ENCODE peak calls at places on chromosomes 5 and 9, in four cellular contexts. M is GM06990, S is KBM-7, G is A549. A is an unnamed sample.

GRCh38 chr9:129889461-129889935 is 54.2 kb downstream of the USP20 start:
- DNase-seq in S (peak), M (no peak), G (no peak), A (no peak)

GRCh38 chr5:55832446-55832845 is 18.7 kb upstream of the IL31RA start:
- DNase-seq in G (no peak), S (no peak), M (no peak), A (no peak)

GRCh38 chr9:36018755-36019720 is 17.7 kb upstream of the RECK start:
- DNase-seq in M (no peak), S (no peak), G (no peak), A (no peak)

GRCh38 chr9:77019810-77020437 is 469 bp downstream of the FOXB2 start:
- DNase-seq in S (no peak), G (no peak), M (no peak), A (no peak)

GRCh38 chr9:126158591-126159519 is 167.8 kb upstream of the MVB12B start:
- DNase-seq in M (no peak), S (no peak), G (no peak), A (no peak)

GRCh38 chr5:175015028-175015427 is 290.6 kb downstream of the MSX2 start:
- DNase-seq in S (no peak), G (peak), M (no peak), A (no peak)

GRCh38 chr5:14816374-14816998 is 55.1 kb downstream of the ANKH start:
- DNase-seq in M (no peak), S (no peak), G (no peak), A (no peak)

GRCh38 chr5:127358782-127359181 is 68.2 kb downstream of the MEGF10 start:
- DNase-seq in M (no peak), G (no peak), S (no peak), A (no peak)

GRCh38 chr9:128383791-128384190 is 12.6 kb downstream of the URM1 start:
- DNase-seq in M (no peak), G (no peak), S (no peak), A (no peak)

GRCh38 chr5:180135967-180136641 is 64.5 kb upstream of the RNF130 start:
- DNase-seq in M (no peak), G (no peak), S (no peak), A (peak)

GRCh38 chr5:145350501-145350900 is 484.6 kb downstream of the PRELID2 start:
- DNase-seq in S (no peak), G (no peak), M (no peak), A (no peak)

GRCh38 chr9:124776952-124777645 is at the start of gene OLFML2A:
- DNase-seq in M (peak), G (peak), S (peak), A (peak)

GRCh38 chr9:105890046-105890822 is 195.9 kb downstream of the TMEM38B start:
- DNase-seq in S (peak), M (no peak), G (no peak), A (no peak)

GRCh38 chr9:32524558-32525461 is 1.2 kb downstream of the RIGI start:
- DNase-seq in G (no peak), M (peak), S (peak), A (no peak)

GRCh38 chr9:114206221-114206760 is 51.0 kb downstream of the COL27A1 start:
- DNase-seq in S (no peak), G (no peak), M (no peak), A (peak)

GRCh38 chr5:375336-375920 is 53.9 kb downstream of the AHRR start:
- DNase-seq in G (no peak), S (no peak), M (no peak), A (peak)

GRCh38 chr5:75260708-75261107 is 24.0 kb upstream of the ANKRD31 start:
- DNase-seq in M (no peak), S (no peak), G (no peak), A (no peak)

GRCh38 chr9:1058826-1059225 is 8.7 kb downstream of the DMRT2 start:
- DNase-seq in S (no peak), M (no peak), G (no peak), A (no peak)

GRCh38 chr9:136824496-136825225 is 16.9 kb downstream of the RABL6 start:
- DNase-seq in M (no peak), S (no peak), G (no peak), A (no peak)

GRCh38 chr9:98935064-98935463 is 8.6 kb upstream of the COL15A1 start:
- DNase-seq in G (no peak), M (no peak), S (no peak), A (no peak)

GRCh38 chr5:34656001-34656699 is at the start of gene RAI14:
- DNase-seq in M (peak), G (peak), S (peak), A (peak)